ENCODE peak calls at places on chromosomes 6 and 20, in nine cellular contexts. W, D, I, C, N, E, X, K and Y are unnamed samples. For H3K27me3 and H3K4me1, the result is how much of the 10 kb centered on the place peaks cover.

GRCh38 chr6:155894758-155895157 is 439.1 kb upstream of the NOX3 start:
- DNase-seq in K (no peak), N (no peak), E (no peak), D (no peak), W (no peak), I (no peak), X (no peak), C (no peak), Y (no peak)

GRCh38 chr6:101083533-101084172 is 202.5 kb upstream of the ASCC3 start:
- DNase-seq in I (peak), N (no peak), C (no peak), D (peak), E (no peak), X (no peak), W (no peak), K (no peak), Y (no peak)

GRCh38 chr20:4029505-4030467 is 14.4 kb upstream of the RNF24 start:
- DNase-seq in E (no peak), N (no peak), K (no peak), C (no peak), X (no peak), D (no peak), W (no peak), I (no peak), Y (no peak)

GRCh38 chr6:110859335-110859792 is 15.2 kb upstream of the AMD1 start:
- DNase-seq in D (no peak), C (no peak), E (no peak), I (no peak), X (no peak), K (peak), N (no peak), W (peak), Y (no peak)

GRCh38 chr6:102774326-102774725 is 1380.8 kb downstream of the GRIK2 start:
- DNase-seq in K (no peak), D (no peak), N (no peak), I (no peak), W (no peak), E (no peak), C (no peak), X (no peak), Y (no peak)

GRCh38 chr6:127119361-127120108 is 1.1 kb downstream of the RSPO3 start:
- DNase-seq in I (no peak), E (no peak), D (peak), C (no peak), W (no peak), X (no peak), N (peak), K (no peak), Y (no peak)

GRCh38 chr6:159520002-159520401 is 173.0 kb downstream of the SOD2 start:
- DNase-seq in I (no peak), C (no peak), N (no peak), K (no peak), W (no peak), D (no peak), X (no peak), E (no peak), Y (no peak)

GRCh38 chr6:97586344-97586743 is 303.3 kb upstream of the MMS22L start:
- DNase-seq in I (no peak), W (no peak), N (no peak), D (no peak), X (no peak), C (no peak), K (no peak), E (no peak), Y (no peak)

GRCh38 chr6:55174211-55175013 is at the start of gene HCRTR2:
- DNase-seq in D (no peak), W (no peak), X (no peak), K (no peak), N (no peak), C (no peak), I (no peak), E (no peak), Y (no peak)

GRCh38 chr20:49385471-49385870 is 97.0 kb downstream of the KCNB1 start:
- DNase-seq in C (no peak), X (no peak), W (no peak), D (peak), I (no peak), N (no peak), K (no peak), E (no peak), Y (no peak)

GRCh38 chr6:26141378-26141901 is 54.2 kb downstream of the HFE start:
- DNase-seq in D (no peak), K (no peak), E (no peak), X (no peak), I (no peak), C (no peak), N (no peak), W (no peak), Y (no peak)

GRCh38 chr20:47799116-47799715 is 13.9 kb upstream of the SULF2 start:
- DNase-seq in E (no peak), K (no peak), W (peak), D (peak), C (no peak), X (no peak), N (no peak), I (no peak), Y (no peak)

GRCh38 chr6:112021911-112022310 is 32.0 kb upstream of the CCN6 start:
- DNase-seq in W (no peak), I (no peak), E (no peak), D (no peak), X (no peak), C (no peak), N (no peak), K (no peak), Y (no peak)

GRCh38 chr6:127146935-127147334 is 28.5 kb downstream of the RSPO3 start:
- DNase-seq in N (no peak), K (no peak), D (peak), I (no peak), X (no peak), C (no peak), W (peak), E (no peak), Y (no peak)

GRCh38 chr20:56422131-56422823 is 10.2 kb downstream of the CASS4 start:
- DNase-seq in D (peak), I (no peak), K (no peak), X (no peak), N (no peak), E (no peak), W (no peak), C (no peak), Y (no peak)

GRCh38 chr6:73234732-73235131 is 9.4 kb upstream of the KHDC1L start:
- DNase-seq in E (no peak), W (no peak), X (no peak), C (no peak), K (no peak), N (no peak), D (peak), I (no peak), Y (no peak)

GRCh38 chr20:25009218-25010145 is 16.9 kb upstream of the APMAP start:
- DNase-seq in C (no peak), N (no peak), I (no peak), X (no peak), K (peak), E (no peak), D (no peak), W (no peak), Y (no peak)

GRCh38 chr20:22382742-22383141 is 201.6 kb downstream of the FOXA2 start:
- DNase-seq in C (no peak), W (no peak), N (no peak), K (no peak), E (no peak), I (no peak), D (peak), X (no peak), Y (no peak)

GRCh38 chr6:24743265-24743943 is 24.4 kb upstream of the C6orf62 start:
- DNase-seq in I (peak), W (no peak), E (no peak), N (no peak), K (peak), X (no peak), C (no peak), D (peak), Y (no peak)

GRCh38 chr6:7203939-7204338 is 96.2 kb downstream of the RREB1 start:
- DNase-seq in K (no peak), C (no peak), D (no peak), W (no peak), N (no peak), X (no peak), E (no peak), I (no peak), Y (no peak)

GRCh38 chr6:75493400-75494064 is at the start of gene FILIP1:
- DNase-seq in N (no peak), X (no peak), I (no peak), W (peak), K (no peak), C (peak), E (no peak), D (no peak), Y (no peak)

GRCh38 chr6:42724825-42725224 is 2.4 kb upstream of the PRPH2 start:
- DNase-seq in K (no peak), C (no peak), W (no peak), X (no peak), E (no peak), N (no peak), D (no peak), I (no peak), Y (no peak)

GRCh38 chr20:41623625-41624024 is 5.4 kb upstream of the CHD6 start:
- DNase-seq in C (no peak), W (no peak), E (no peak), N (no peak), I (no peak), D (no peak), X (no peak), K (no peak), Y (no peak)

GRCh38 chr6:49662231-49662876 is 25.7 kb upstream of the RHAG start:
- DNase-seq in D (no peak), E (no peak), N (no peak), C (no peak), X (no peak), I (no peak), K (no peak), W (no peak), Y (no peak)

GRCh38 chr6:161393839-161394364 is 120.0 kb upstream of the AGPAT4 start:
- DNase-seq in C (no peak), I (peak), D (peak), K (peak), E (no peak), W (peak), X (peak), N (no peak), Y (peak)

DNA sequence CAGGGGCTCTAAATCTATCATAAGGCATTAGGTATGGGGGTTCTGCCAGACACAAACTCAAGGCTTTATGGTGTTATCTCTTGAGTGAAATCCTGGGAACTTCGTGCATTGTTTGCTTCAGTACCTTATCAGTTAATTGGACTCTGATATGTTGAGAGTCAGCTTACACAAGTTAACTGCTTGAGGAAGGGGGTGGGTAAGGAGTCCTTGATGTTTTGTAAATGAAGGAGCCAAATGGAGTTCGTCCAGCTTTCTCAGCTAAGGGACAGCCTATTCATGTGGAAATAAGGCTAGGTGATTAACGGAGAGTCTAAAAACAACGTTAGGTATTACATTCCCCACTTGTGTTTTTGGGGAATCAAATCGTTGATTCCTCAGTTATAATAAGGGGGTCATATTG is 157.4 kb downstream of the TRIM27 start:
- DNase-seq in N (no peak), C (no peak), K (no peak), I (no peak), W (no peak), D (no peak), X (no peak), E (peak), Y (no peak)
- H3K27me3 ChIP-seq in N (under half), C (half or more), K (under half), I (under half), W (half or more), D (under half), X (half or more), E (half or more), Y (under half)

GRCh38 chr20:43943725-43944124 is 29.1 kb downstream of the TOX2 start:
- DNase-seq in K (no peak), E (no peak), I (no peak), D (peak), N (no peak), X (no peak), W (no peak), C (no peak), Y (no peak)
- H3K4me1 ChIP-seq in K (under half), E (under half), I (half or more), D (half or more), N (half or more), X (under half), W (under half), C (under half), Y (under half)

DNA sequence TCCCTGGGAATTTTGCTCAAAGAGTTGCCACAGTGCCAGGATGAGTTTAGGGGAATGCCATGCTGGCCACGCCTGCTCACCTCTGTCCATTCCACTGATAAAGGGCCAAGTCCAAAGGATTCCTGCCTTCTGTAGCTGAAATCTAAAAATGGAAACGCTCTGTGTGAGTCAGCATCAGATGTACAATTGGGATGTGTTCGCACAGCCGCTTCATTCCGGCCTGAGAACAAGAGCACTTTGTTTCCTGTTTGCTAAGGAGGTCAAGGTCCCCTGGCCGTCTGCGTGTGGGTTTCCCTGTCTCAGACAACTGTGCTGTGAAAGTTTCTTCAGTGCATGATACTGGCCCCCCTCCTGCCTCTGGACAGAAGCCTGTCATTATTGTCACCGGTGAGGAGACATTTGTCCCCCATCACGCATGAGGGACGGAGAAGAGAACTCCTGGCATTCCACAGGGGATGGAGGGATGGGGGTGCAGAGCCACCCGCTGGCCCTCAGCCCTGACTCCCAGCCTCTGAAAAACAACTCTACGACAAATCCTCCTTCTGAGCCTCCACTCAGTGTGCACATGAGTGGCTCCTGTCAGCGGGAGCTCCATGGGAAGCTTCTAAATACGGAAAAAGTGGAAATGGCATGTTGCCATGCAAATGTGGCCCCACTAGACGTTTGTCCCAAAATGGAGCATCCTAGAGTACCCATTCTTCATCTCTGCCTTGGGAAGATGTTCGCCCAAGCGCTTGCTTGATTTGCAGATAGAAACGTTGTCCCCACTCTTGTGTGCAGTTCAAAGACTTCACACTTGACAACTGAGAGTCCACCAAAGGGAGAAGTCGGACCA is 143.5 kb upstream of the AFDN start:
- DNase-seq in W (peak), X (no peak), N (no peak), E (no peak), K (peak), C (peak), D (peak), I (peak), Y (no peak)
- H3K27ac ChIP-seq in W (peak), X (no peak), N (peak), E (peak), K (peak), C (peak), D (no peak), I (peak), Y (no peak)

GRCh38 chr6:106511274-106512047 is 117.8 kb downstream of the RTN4IP1 start:
- DNase-seq in N (peak), D (peak), E (no peak), W (no peak), K (peak), I (no peak), C (no peak), X (peak), Y (no peak)

GRCh38 chr6:106510090-106510970 is 119.0 kb downstream of the RTN4IP1 start:
- DNase-seq in D (peak), E (no peak), N (peak), W (peak), I (no peak), X (peak), C (peak), K (peak), Y (peak)

GRCh38 chr6:106512048-106512957 is 117.0 kb downstream of the RTN4IP1 start:
- DNase-seq in N (peak), X (peak), C (peak), E (no peak), K (peak), W (peak), D (peak), I (no peak), Y (peak)

GRCh38 chr6:106509420-106510089 is 119.7 kb downstream of the RTN4IP1 start:
- DNase-seq in X (no peak), C (no peak), W (no peak), K (no peak), I (no peak), E (no peak), D (no peak), N (peak), Y (no peak)

DNA sequence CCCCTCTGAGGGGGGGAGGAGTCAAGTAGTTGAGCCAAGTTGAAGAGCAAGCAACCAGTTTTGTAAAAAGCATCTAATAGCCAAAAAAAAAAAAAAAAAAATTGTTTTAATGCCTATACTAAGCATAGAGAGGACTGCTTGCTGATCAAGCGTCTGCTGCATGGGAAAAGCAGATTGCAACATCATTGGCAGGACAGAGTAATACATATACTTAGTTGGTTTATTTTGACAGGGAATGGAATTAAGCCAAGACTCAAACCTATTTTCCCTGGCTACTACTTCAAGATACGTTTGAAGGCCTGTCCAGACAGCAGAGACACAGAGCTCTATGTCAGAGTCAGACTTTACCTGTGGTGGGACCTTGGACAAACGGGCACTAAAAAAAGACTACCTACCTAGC is 120.5 kb downstream of the RTN4IP1 start:
- DNase-seq in K (no peak), E (no peak), X (no peak), D (no peak), W (no peak), C (no peak), N (no peak), I (no peak), Y (no peak)
- H3K27me3 ChIP-seq in K (under half), E (under half), X (under half), D (under half), W (half or more), C (half or more), N (under half), I (under half), Y (under half)

DNA sequence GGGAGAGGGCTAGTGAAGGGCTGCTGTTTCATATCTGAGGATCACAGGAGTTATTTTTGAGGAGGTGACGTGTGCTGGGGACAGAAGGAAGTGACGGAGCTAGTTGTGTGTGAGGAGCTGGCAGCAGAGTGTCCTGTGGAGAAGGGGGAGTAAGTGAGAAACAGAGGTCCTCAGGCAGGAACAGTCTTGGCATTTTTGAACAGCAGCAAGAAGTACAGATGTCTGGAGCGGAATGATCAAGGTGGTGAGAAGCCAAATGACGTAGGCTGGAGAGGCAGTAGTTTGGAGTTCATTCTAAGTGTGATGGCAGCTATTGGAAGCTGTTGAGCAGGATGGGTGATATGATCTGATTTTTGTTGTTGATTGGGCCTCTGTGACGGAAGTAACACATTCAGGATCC is 52.3 kb downstream of the SOBP start:
- DNase-seq in N (no peak), K (no peak), D (no peak), X (no peak), E (no peak), W (peak), I (no peak), C (peak), Y (no peak)
- H3K4me1 ChIP-seq in N (under half), K (under half), D (under half), X (under half), E (under half), W (under half), I (under half), C (half or more), Y (under half)

GRCh38 chr6:158471339-158471738 is 88.6 kb upstream of the TMEM181 start:
- DNase-seq in D (no peak), X (no peak), N (no peak), C (no peak), I (no peak), E (no peak), W (no peak), K (no peak), Y (no peak)

GRCh38 chr6:158475344-158476302 is 84.3 kb upstream of the TMEM181 start:
- DNase-seq in N (no peak), C (no peak), E (no peak), I (peak), W (peak), D (peak), K (peak), X (no peak), Y (no peak)

GRCh38 chr6:158476389-158476788 is 83.5 kb upstream of the TMEM181 start:
- DNase-seq in E (no peak), X (no peak), W (no peak), C (no peak), D (no peak), N (no peak), K (no peak), I (no peak), Y (no peak)

GRCh38 chr6:158472453-158472852 is 87.4 kb upstream of the TMEM181 start:
- DNase-seq in W (no peak), X (no peak), K (no peak), E (no peak), I (no peak), D (no peak), C (no peak), N (no peak), Y (no peak)

GRCh38 chr6:158474961-158475343 is 84.9 kb upstream of the TMEM181 start:
- DNase-seq in K (no peak), W (no peak), X (no peak), C (no peak), D (peak), N (no peak), E (no peak), I (peak), Y (no peak)
- H3K27ac ChIP-seq in K (no peak), W (peak), X (no peak), C (peak), D (peak), N (no peak), E (no peak), I (peak), Y (no peak)

DNA sequence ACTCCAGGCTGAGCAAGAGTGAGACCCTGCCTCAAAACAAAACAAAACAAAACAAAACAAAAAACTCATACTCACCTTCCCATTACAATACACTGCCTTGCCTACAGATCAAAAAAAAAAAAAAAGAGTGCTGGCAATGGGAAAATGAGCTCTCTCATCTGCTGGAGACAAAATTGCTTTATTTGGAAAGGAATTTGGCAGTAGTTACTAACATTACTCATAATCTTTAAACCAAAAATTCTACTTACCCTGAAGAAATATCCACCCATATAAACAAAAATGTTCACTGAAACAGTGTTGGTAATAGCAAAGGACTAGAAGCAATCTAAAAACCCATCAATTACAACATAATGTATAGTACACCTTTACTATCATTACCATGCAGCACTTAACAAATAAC is 120.4 kb downstream of the RNGTT start:
- DNase-seq in E (no peak), N (no peak), C (no peak), I (no peak), K (no peak), D (no peak), X (no peak), W (no peak), Y (no peak)
- H3K27me3 ChIP-seq in E (under half), N (under half), C (under half), I (under half), K (under half), D (under half), X (under half), W (under half), Y (under half)

GRCh38 chr6:708237-708598 is 15.3 kb upstream of the EXOC2 start:
- DNase-seq in D (no peak), E (no peak), I (no peak), W (no peak), C (no peak), X (no peak), N (no peak), K (no peak), Y (no peak)
- H3K4me1 ChIP-seq in D (under half), E (under half), I (under half), W (under half), C (under half), X (under half), N (under half), K (under half), Y (under half)